ENCODE peak calls at places on chromosomes 11 and 22, in four cellular contexts. C is lower leg skin, E is uterus, H is endothelial cell. Q is an unnamed sample.

GRCh38 chr11:130817608-130817944 is 98.7 kb downstream of the SNX19 start:
- DNase-seq in E (no peak), H (no peak), C (no peak), Q (no peak)

GRCh38 chr22:29082826-29083545 is 10.2 kb downstream of the KREMEN1 start:
- DNase-seq in H (no peak), E (no peak), C (no peak), Q (no peak)

GRCh38 chr11:32382339-32383049 is 52.8 kb downstream of the WT1 start:
- DNase-seq in E (no peak), H (no peak), C (no peak), Q (no peak)

GRCh38 chr22:39530692-39531331 is 1.7 kb downstream of the RPS19BP1 start:
- DNase-seq in H (no peak), C (no peak), E (no peak), Q (peak; percentile 17)

GRCh38 chr22:42792909-42793847 is 63.9 kb downstream of the ARFGAP3 start:
- DNase-seq in H (no peak), C (no peak), E (no peak), Q (no peak)

GRCh38 chr11:130426223-130427048 is 2.0 kb downstream of the ADAMTS8 start:
- DNase-seq in H (no peak), C (no peak), E (no peak), Q (no peak)

GRCh38 chr11:65538915-65539374 is 14.1 kb downstream of the SCYL1 start:
- DNase-seq in E (no peak), H (peak; percentile 53), C (no peak), Q (peak; percentile 31)

GRCh38 chr22:45036154-45036553 is 26.3 kb upstream of the PHF21B start:
- DNase-seq in E (peak; percentile 52), H (no peak), C (no peak), Q (no peak)

GRCh38 chr22:49838771-49839717 is 11.4 kb upstream of the BRD1 start:
- DNase-seq in C (no peak), H (no peak), E (no peak), Q (no peak)

GRCh38 chr11:75135021-75135650 is 15.8 kb upstream of the SLCO2B1 start:
- DNase-seq in H (no peak), E (no peak), C (no peak), Q (no peak)

GRCh38 chr22:30121988-30122387 is 41.7 kb downstream of the HORMAD2 start:
- DNase-seq in C (no peak), E (no peak), H (no peak), Q (no peak)

GRCh38 chr11:117179048-117179999 is 781 bp downstream of the SIDT2 start:
- DNase-seq in C (no peak), E (no peak), H (peak; percentile 46), Q (peak; percentile 41)

GRCh38 chr11:110317516-110317932 is 21.1 kb upstream of the RDX start:
- DNase-seq in H (no peak), E (no peak), C (no peak), Q (no peak)

GRCh38 chr22:40397436-40397835 is 27.0 kb downstream of the SGSM3 start:
- DNase-seq in E (no peak), C (no peak), H (peak; percentile 42), Q (no peak)

GRCh38 chr22:17267661-17268330 is 48.6 kb upstream of the ADA2 start:
- DNase-seq in C (no peak), E (no peak), H (no peak), Q (no peak)

GRCh38 chr22:17266261-17266971 is 47.2 kb upstream of the ADA2 start:
- DNase-seq in H (peak; percentile 30), E (no peak), C (no peak), Q (peak; percentile 8)

GRCh38 chr22:17269224-17269606 is 50.0 kb upstream of the ADA2 start:
- DNase-seq in H (no peak), C (no peak), E (no peak), Q (no peak)

GRCh38 chr22:17269607-17270261 is 50.5 kb upstream of the ADA2 start:
- DNase-seq in H (no peak), C (no peak), E (no peak), Q (no peak)

DNA sequence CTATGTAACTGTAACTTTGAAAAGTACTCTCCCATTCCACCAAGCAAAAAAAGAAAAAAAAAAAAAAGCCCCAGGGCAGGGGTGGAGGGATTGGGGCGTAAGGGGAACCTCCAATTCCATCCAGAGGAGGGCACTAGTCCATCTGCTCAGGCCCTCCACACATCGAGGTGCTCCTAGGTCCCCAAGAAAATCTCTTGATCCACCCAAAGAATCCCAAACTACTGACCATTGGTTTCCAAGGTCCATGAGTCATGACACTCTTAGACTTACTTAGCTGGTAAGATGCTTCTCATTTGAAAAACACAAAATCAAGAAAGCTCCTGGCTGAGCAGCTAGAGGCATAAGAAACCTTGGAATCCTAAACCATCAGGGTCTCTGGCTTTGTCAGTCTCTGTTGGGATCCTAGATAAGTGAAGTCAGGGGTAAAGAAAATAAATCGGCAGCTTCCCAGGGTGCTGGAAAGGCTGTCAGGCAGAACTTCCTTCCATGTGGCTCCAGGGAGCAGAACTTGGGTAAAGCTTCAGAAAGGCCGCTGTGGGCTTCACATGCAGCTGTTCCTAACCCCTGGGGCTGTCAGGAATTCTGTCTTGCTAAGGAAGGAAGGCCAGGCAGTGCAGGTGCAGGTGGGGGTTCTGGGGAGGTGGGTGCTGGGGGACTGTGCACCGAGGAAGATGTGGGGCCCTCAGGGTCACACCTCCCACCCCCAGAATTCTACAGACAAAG is 49.4 kb upstream of the ADA2 start:
- DNase-seq in H (no peak), E (no peak), C (no peak), Q (no peak)
- TF ChIP-seq CTCF in H (no peak), E (no peak), C (no peak), Q (peak; percentile 31)

DNA sequence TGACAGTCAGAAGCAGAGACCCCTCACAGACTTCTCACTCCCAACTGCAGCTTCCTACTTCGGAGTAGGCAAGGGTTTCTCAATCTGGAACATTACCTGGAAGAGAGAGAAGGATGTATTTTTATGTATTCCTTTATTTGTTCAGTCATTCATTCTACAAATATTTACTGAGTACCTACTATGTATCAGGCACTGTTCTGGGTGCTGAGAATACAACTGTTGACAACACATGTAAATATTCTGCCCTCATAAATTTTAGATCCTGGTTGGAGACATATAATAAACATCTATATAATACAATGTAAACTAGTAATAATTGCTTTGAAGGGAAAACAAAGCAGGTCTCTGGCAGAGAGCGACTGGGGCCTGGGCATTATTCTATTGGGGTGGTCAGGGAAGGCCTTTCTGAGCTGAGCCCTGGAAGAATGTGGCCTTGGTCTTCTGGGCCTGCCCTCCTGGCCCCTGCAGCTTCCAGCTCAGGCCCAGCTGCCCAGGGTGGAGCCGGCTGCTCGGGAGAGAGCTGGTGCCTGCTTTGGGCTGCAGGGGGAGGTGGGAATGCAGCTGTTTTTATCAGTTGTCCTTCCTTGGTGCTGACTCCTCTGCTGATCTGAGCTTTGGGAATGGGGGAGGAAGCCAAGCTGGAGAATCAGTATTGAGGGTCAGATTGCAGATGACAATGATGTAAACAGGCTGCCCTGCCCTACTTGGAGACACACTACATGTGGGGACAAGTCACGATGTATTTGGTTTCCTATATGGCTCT is 46.8 kb downstream of the PKNOX2 start:
- DNase-seq in E (no peak), H (no peak), C (no peak), Q (no peak)
- TF ChIP-seq CTCF in E (no peak), H (no peak), C (no peak), Q (no peak)

GRCh38 chr11:70079691-70080090 is 1.6 kb downstream of the ANO1 start:
- DNase-seq in E (no peak), C (no peak), H (no peak), Q (no peak)

GRCh38 chr11:70080763-70081162 is 2.6 kb downstream of the ANO1 start:
- DNase-seq in C (peak; percentile 42), E (no peak), H (no peak), Q (no peak)

GRCh38 chr11:70085815-70086769 is 8.0 kb downstream of the ANO1 start:
- DNase-seq in H (no peak), E (no peak), C (no peak), Q (no peak)

GRCh38 chr11:70084046-70084984 is 6.2 kb downstream of the ANO1 start:
- DNase-seq in H (no peak), C (no peak), E (no peak), Q (no peak)

DNA sequence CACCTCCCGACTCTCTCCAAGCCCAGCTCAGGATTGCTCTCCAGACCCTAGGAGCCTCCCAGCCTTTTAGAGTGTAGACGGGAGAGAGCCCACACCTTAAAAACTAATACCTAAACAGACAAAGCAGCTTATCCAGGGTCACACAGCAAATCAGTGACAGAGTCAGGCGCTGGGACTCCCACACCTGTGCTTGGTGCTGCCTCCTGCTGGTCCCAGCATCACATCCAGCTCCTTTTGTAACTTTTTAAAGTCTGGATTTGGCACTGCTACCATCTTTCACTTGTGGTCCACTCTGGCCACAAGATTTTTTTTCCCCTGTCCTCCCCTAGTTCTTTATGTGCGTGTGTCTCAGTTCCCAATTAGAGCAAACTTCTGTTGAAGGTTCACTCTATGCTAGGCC is 4.7 kb downstream of the ANO1 start:
- DNase-seq in E (no peak), C (no peak), H (peak; percentile 27), Q (no peak)
- TF ChIP-seq CTCF in E (no peak), C (no peak), H (no peak), Q (peak; percentile 49)

GRCh38 chr22:22200569-22201184 is 43.9 kb upstream of the VPREB1 start:
- DNase-seq in C (no peak), E (no peak), H (no peak), Q (no peak)

GRCh38 chr22:22203048-22203971 is 41.3 kb upstream of the VPREB1 start:
- DNase-seq in E (no peak), C (no peak), H (no peak), Q (no peak)

GRCh38 chr22:22201925-22202343 is 42.7 kb upstream of the VPREB1 start:
- DNase-seq in C (no peak), H (no peak), E (no peak), Q (no peak)

GRCh38 chr22:22199634-22200033 is 45.0 kb upstream of the VPREB1 start:
- DNase-seq in H (no peak), E (no peak), C (no peak), Q (no peak)

GRCh38 chr22:22201185-22201924 is 43.2 kb upstream of the VPREB1 start:
- DNase-seq in C (no peak), E (no peak), H (peak; percentile 57), Q (no peak)
- TF ChIP-seq CTCF in C (no peak), E (no peak), H (peak; percentile 84), Q (peak; percentile 41)

DNA sequence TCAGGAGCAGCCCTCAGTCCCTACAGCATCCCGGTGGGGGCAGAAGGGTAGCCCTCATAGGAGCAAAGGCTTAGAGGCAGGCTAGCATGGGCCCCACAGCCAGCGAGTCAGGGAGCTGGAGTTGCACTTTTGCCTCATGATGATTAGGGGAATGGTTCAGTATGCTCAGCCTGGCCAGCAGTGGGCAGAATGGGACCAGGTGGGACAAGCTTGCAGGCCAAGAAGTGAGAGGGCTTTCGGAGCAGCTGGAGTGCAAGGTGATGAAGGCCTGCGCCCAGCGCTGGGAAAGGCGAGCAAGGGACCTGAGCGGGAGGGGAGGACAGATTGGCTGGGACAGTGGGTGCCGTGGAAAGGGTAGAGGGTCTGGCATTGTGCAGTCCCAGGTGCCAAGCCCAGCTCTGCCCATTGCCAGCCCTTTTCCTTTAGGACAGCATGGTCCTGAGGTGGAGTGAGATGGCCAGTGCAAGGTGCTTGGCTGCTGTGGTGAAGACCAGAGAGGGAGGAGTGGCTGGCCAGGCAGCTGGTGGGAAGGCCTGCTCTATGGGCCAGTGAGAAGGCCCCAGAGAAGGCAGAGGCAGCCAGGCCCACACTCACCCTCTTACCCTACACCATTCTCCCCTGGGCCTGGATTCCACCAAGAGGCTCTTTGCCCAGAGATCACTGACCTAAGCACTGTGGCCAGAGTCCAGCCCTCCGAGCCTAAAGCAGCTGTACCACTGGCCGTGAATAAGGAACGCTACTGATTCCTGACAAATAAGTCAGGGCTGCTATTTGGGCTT is 47.9 kb upstream of the SUSD2 start:
- DNase-seq in C (no peak), H (no peak), E (peak; percentile 38), Q (no peak)
- TF ChIP-seq CTCF in C (no peak), H (no peak), E (peak; percentile 49), Q (no peak)

Q was measured in neural crest cell.